ENCODE peak calls at places on chromosomes 11 and 22, in five cellular contexts. I, K, F, A and N are unnamed samples.

GRCh38 chr11:133163463-133164419 is 368.6 kb downstream of the OPCML start:
- DNase-seq in K (no peak), A (peak; percentile 22), F (no peak), I (no peak), N (no peak)

GRCh38 chr22:40512426-40513136 is 123.9 kb downstream of the MRTFA start:
- DNase-seq in I (peak; percentile 76), F (peak; percentile 74), A (peak; percentile 91), K (no peak), N (peak; percentile 78)

GRCh38 chr22:32706149-32706548 is 95.4 kb upstream of the TIMP3 start:
- DNase-seq in F (no peak), A (peak; percentile 4), K (no peak), I (no peak), N (no peak)

GRCh38 chr22:29202231-29203192 is 3.2 kb upstream of the EMID1 start:
- DNase-seq in A (no peak), I (no peak), F (peak; percentile 20), K (peak; percentile 99), N (no peak)

GRCh38 chr11:64711138-64711943 is 11.7 kb downstream of the NRXN2 start:
- DNase-seq in A (no peak), I (no peak), F (no peak), K (peak; percentile 60), N (no peak)

GRCh38 chr11:59336931-59337330 is 21.8 kb upstream of the OR5AN1 start:
- DNase-seq in K (no peak), A (no peak), F (no peak), I (no peak), N (no peak)

GRCh38 chr11:74446445-74446844 is 20.9 kb downstream of the KCNE3 start:
- DNase-seq in A (no peak), K (no peak), I (no peak), F (no peak), N (no peak)

GRCh38 chr11:107988397-107989158 is 20.1 kb upstream of the CUL5 start:
- DNase-seq in I (no peak), F (peak; percentile 20), A (peak; percentile 1), K (no peak), N (no peak)

GRCh38 chr11:72589802-72590761 is 84.1 kb downstream of the PDE2A start:
- DNase-seq in K (no peak), F (no peak), A (peak; percentile 28), I (no peak), N (no peak)

GRCh38 chr11:69076129-69076791 is 27.5 kb downstream of the TPCN2 start:
- DNase-seq in K (peak; percentile 95), F (no peak), A (no peak), I (no peak), N (no peak)

GRCh38 chr22:40469181-40469580 is 98.8 kb downstream of the SGSM3 start:
- DNase-seq in A (no peak), K (no peak), I (no peak), F (no peak), N (no peak)

GRCh38 chr11:76491644-76492043 is 46.8 kb downstream of the EMSY start:
- DNase-seq in A (no peak), F (no peak), I (no peak), K (no peak), N (no peak)

GRCh38 chr11:130612291-130612802 is 163.9 kb downstream of the ADAMTS15 start:
- DNase-seq in K (no peak), F (no peak), A (no peak), I (peak; percentile 41), N (no peak)

GRCh38 chr11:70456921-70457532 is 58.7 kb downstream of the CTTN start:
- DNase-seq in F (no peak), K (no peak), A (no peak), I (no peak), N (no peak)

GRCh38 chr11:61961570-61962212 is 5.7 kb downstream of the FTH1 start:
- DNase-seq in K (peak; percentile 51), F (no peak), I (no peak), A (no peak), N (peak; percentile 21)

GRCh38 chr22:39311592-39312400 is 7.6 kb downstream of the RPL3 start:
- DNase-seq in I (no peak), A (no peak), F (peak; percentile 61), K (no peak), N (no peak)

GRCh38 chr11:114622858-114623257 is 27.3 kb upstream of the NXPE4 start:
- DNase-seq in K (no peak), I (no peak), F (no peak), A (no peak), N (no peak)

GRCh38 chr22:40406063-40406890 is 35.9 kb downstream of the SGSM3 start:
- DNase-seq in I (no peak), F (no peak), K (no peak), A (no peak), N (no peak)

GRCh38 chr22:27386186-27386585 is 415.4 kb downstream of the MN1 start:
- DNase-seq in F (no peak), I (peak; percentile 6), A (no peak), K (no peak), N (no peak)

GRCh38 chr11:132874638-132875037 is 657.7 kb downstream of the OPCML start:
- DNase-seq in I (no peak), K (peak; percentile 38), A (no peak), F (peak; percentile 38), N (peak; percentile 62)

GRCh38 chr11:67563354-67564114 is 20.1 kb upstream of the GSTP1 start:
- DNase-seq in K (peak; percentile 98), A (no peak), I (peak; percentile 60), F (peak; percentile 81), N (peak; percentile 2)

GRCh38 chr11:3189886-3190583 is 24.9 kb upstream of the OSBPL5 start:
- DNase-seq in A (no peak), F (no peak), K (no peak), I (no peak), N (no peak)

GRCh38 chr11:116558504-116559252 is 214.1 kb downstream of the BUD13 start:
- DNase-seq in F (peak; percentile 33), K (no peak), I (no peak), A (no peak), N (no peak)

GRCh38 chr22:19002684-19003038 is 66.6 kb upstream of the PRODH start:
- DNase-seq in A (no peak), K (no peak), F (no peak), I (no peak), N (no peak)

GRCh38 chr22:48536691-48537591 is 1290.7 kb downstream of the BRD1 start:
- DNase-seq in K (no peak), I (no peak), A (peak; percentile 80), F (no peak), N (no peak)

GRCh38 chr11:111978028-111978771 is 41.1 kb downstream of the DIXDC1 start:
- DNase-seq in F (no peak), I (peak; percentile 68), K (peak; percentile 49), A (no peak), N (peak; percentile 70)

GRCh38 chr22:48860557-48860956 is 967.1 kb downstream of the BRD1 start:
- DNase-seq in K (no peak), I (no peak), A (no peak), F (no peak), N (no peak)